ENCODE peak calls at places on chromosomes 5 and 9, in five cellular contexts. W is dorsolateral prefrontal cortex, C is right atrium auricular region, H is neural crest cell, M is fibroblast of mammary gland. I is an unnamed sample.

GRCh38 chr5:137206030-137206715 is 293.0 kb downstream of the SPOCK1 start:
- DNase-seq in M (peak; percentile 16), W (no peak), C (no peak), H (no peak), I (peak; percentile 44)

GRCh38 chr9:36731576-36731975 is 158.9 kb downstream of the MELK start:
- DNase-seq in M (peak; percentile 16), W (no peak), C (no peak), H (no peak), I (no peak)

GRCh38 chr5:132489871-132490483 is 596 bp downstream of the IRF1 start:
- DNase-seq in W (peak; percentile 67), M (peak; percentile 56), C (peak; percentile 63), H (no peak), I (peak; percentile 41)

GRCh38 chr5:9198399-9198798 is 347.5 kb downstream of the SEMA5A start:
- DNase-seq in H (no peak), W (no peak), C (no peak), M (peak; percentile 37), I (peak; percentile 15)

GRCh38 chr9:98280574-98280973 is 25.1 kb upstream of the TBC1D2 start:
- DNase-seq in W (no peak), M (no peak), H (no peak), C (no peak), I (no peak)

GRCh38 chr9:134545213-134546211 is 96.1 kb upstream of the COL5A1 start:
- DNase-seq in W (peak; percentile 42), M (peak; percentile 80), C (no peak), H (no peak), I (peak; percentile 96)

GRCh38 chr9:135610290-135611141 is 28.8 kb downstream of the GLT6D1 start:
- DNase-seq in W (no peak), H (no peak), C (peak; percentile 21), M (no peak), I (no peak)

GRCh38 chr9:128169492-128169891 is 9.4 kb downstream of the BBLN start:
- DNase-seq in C (no peak), H (no peak), M (no peak), W (peak; percentile 69), I (no peak)

GRCh38 chr9:89564257-89564878 is 40.4 kb upstream of the GADD45G start:
- DNase-seq in W (no peak), C (no peak), H (no peak), M (no peak), I (no peak)

GRCh38 chr9:2040828-2041227 is 25.7 kb downstream of the SMARCA2 start:
- DNase-seq in M (no peak), C (no peak), W (no peak), H (no peak), I (no peak)

GRCh38 chr5:132417010-132417439 is 47.5 kb downstream of the SLC22A5 start:
- DNase-seq in W (peak; percentile 70), H (no peak), C (no peak), M (peak; percentile 59), I (no peak)

GRCh38 chr5:128276537-128277216 is 193.1 kb downstream of the SLC12A2 start:
- DNase-seq in H (no peak), C (no peak), W (no peak), M (peak; percentile 15), I (no peak)

GRCh38 chr5:172530835-172531703 is 76.7 kb upstream of the SH3PXD2B start:
- DNase-seq in H (no peak), W (no peak), M (no peak), C (peak; percentile 36), I (no peak)

GRCh38 chr9:109203761-109204360 is 36.8 kb upstream of the FRRS1L start:
- DNase-seq in M (no peak), H (no peak), W (no peak), C (no peak), I (no peak)

GRCh38 chr5:6682239-6682638 is 31.0 kb upstream of the TENT4A start:
- DNase-seq in W (no peak), M (no peak), H (no peak), C (no peak), I (no peak)

GRCh38 chr5:139246394-139246793 is 47.1 kb upstream of the MATR3 start:
- DNase-seq in M (peak; percentile 52), W (peak; percentile 68), H (no peak), C (no peak), I (peak; percentile 34)

GRCh38 chr5:1135696-1136525 is 24.0 kb upstream of the SLC12A7 start:
- DNase-seq in W (no peak), C (no peak), M (no peak), H (no peak), I (no peak)

GRCh38 chr9:128048663-128049062 is 18.5 kb downstream of the NAIF1 start:
- DNase-seq in H (no peak), C (no peak), M (no peak), W (no peak), I (no peak)

GRCh38 chr9:29773676-29774075 is 2200.4 kb upstream of the C9orf72 start:
- DNase-seq in M (no peak), W (no peak), C (no peak), H (no peak), I (no peak)

GRCh38 chr5:56814361-56814962 is 887 bp upstream of the MAP3K1 start:
- DNase-seq in C (no peak), W (peak; percentile 51), M (no peak), H (no peak), I (no peak)
- TF ChIP-seq CTCF in C (no peak), W (no peak), M (no peak), H (no peak), I (no peak)

GRCh38 chr9:137771580-137771979 is 106.0 kb upstream of the CACNA1B start:
- DNase-seq in M (no peak), C (no peak), H (no peak), W (no peak), I (no peak)

GRCh38 chr9:137776306-137776995 is 101.1 kb upstream of the CACNA1B start:
- DNase-seq in M (no peak), C (no peak), H (no peak), W (no peak), I (no peak)

GRCh38 chr9:137774775-137775386 is 102.7 kb upstream of the CACNA1B start:
- DNase-seq in M (no peak), H (no peak), C (no peak), W (no peak), I (no peak)

GRCh38 chr9:137777761-137778160 is 99.8 kb upstream of the CACNA1B start:
- DNase-seq in W (no peak), H (no peak), M (no peak), C (no peak), I (no peak)

DNA sequence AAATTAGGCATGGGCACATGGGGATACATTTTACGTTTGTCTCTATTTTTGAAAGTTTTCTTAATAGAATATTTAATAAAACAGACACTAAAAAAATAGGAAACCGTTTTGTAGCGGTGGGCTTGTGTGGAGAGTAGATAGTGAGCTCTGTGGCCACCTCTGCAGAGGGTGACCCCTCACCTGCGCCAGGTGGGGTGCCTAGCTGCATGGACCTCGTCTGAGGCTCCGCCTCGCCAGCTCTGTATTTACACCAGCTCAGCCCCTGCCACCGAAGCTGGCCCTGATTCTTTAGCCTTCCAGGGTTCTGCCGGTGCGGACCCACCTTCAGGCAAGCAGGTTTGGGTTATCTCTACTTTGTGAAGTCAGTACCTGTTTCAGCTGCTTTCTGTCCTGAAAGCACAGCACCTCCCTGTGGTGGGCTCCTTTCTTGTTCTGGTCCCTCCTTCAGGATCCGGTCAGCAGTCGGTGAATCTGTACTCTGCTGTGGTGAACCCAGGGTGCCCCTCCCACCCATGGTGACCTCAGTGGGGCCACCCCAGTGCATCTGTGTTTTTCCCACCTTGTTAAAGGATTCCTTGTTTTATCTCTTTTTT is 105.2 kb upstream of the CACNA1B start:
- DNase-seq in H (no peak), W (no peak), M (no peak), C (no peak), I (no peak)
- TF ChIP-seq CTCF in H (no peak), W (no peak), M (peak; percentile 9), C (no peak), I (no peak)

DNA sequence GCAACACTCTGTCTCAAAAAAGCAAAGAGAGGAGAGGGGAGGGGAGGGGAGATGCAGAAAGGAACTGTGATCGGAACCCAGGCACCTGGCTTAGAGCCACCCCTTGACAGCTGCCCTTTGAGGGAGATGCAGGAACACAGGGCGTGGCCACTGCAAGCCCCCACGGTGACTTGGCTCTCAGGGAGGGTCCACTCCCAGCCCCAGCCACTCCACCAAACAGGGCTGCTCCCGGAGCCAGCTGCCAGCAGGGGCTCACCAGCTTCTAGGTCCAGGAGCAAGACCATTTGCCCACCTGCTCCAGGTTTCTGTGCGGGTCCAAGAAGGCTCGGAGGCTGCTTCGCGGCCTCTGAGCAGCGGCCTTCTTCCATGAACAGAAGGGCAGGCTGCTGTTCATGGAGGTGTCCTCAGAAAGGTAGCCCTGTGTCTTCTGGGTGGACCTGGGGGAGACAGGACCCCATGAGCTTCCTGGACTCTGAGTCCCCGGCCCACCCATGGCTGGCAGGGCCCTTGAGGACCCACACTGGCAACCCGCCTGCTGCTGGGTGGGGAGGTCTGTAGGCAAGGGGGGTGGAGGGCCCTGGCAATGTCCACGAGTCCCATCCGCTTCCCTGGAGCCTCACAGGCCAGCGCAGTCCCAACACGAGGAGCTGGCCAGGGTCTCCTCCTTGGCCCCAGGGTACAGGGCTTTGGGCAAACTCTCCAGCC is 7.9 kb downstream of the C9orf50 start:
- DNase-seq in H (no peak), M (no peak), W (no peak), C (no peak), I (no peak)
- TF ChIP-seq CTCF in H (no peak), M (no peak), W (no peak), C (no peak), I (no peak)

GRCh38 chr9:17216011-17216410 is 81.2 kb downstream of the CNTLN start:
- DNase-seq in W (no peak), M (peak; percentile 53), H (no peak), C (no peak), I (no peak)

GRCh38 chr9:17222932-17223331 is 88.1 kb downstream of the CNTLN start:
- DNase-seq in M (no peak), C (no peak), H (no peak), W (no peak), I (no peak)

GRCh38 chr9:17219261-17219660 is 84.4 kb downstream of the CNTLN start:
- DNase-seq in W (no peak), H (no peak), C (no peak), M (peak; percentile 16), I (peak; percentile 1)
- TF ChIP-seq CTCF in W (no peak), H (peak; percentile 53), C (no peak), M (peak; percentile 43), I (peak; percentile 45)

I was measured in AG10803.